ENCODE peak calls at places on chromosomes 7 and 10, in seven cellular contexts. Z, M, T, V, S, Q and E are unnamed samples.

GRCh38 chr7:142811154-142811737 is 40.5 kb downstream of the PRSS2 start:
- DNase-seq in T (no peak), S (no peak), Z (peak), Q (peak), V (no peak), M (no peak), E (peak)

GRCh38 chr10:116109881-116110280 is 163.1 kb downstream of the GFRA1 start:
- DNase-seq in Z (no peak), V (no peak), Q (no peak), M (no peak), T (no peak), S (no peak), E (no peak)

GRCh38 chr10:18140149-18140956 is at the start of gene CACNB2:
- DNase-seq in V (peak), T (peak), M (no peak), S (no peak), Q (no peak), Z (peak), E (no peak)

GRCh38 chr7:116426428-116427156 is 72.9 kb upstream of the CAV2 start:
- DNase-seq in M (no peak), T (no peak), Q (peak), V (no peak), Z (peak), S (no peak), E (peak)

GRCh38 chr10:3048114-3049019 is 19.0 kb upstream of the PFKP start:
- DNase-seq in Q (no peak), S (peak), Z (no peak), M (no peak), T (no peak), V (no peak), E (peak)

GRCh38 chr7:145360511-145361100 is 524.8 kb upstream of the TPK1 start:
- DNase-seq in M (no peak), Q (no peak), Z (no peak), S (no peak), V (no peak), T (peak), E (no peak)

GRCh38 chr10:116626815-116627214 is 6.1 kb downstream of the PNLIPRP2 start:
- DNase-seq in T (no peak), Q (no peak), Z (no peak), V (no peak), M (no peak), S (no peak), E (no peak)

GRCh38 chr10:84194424-84195043 is at the start of gene CDHR1:
- DNase-seq in S (peak), Q (no peak), V (peak), M (no peak), T (no peak), Z (no peak), E (no peak)

GRCh38 chr10:90317172-90317571 is 540.7 kb downstream of the HTR7 start:
- DNase-seq in V (no peak), M (no peak), T (no peak), Z (no peak), Q (no peak), S (no peak), E (no peak)

GRCh38 chr10:50461834-50462233 is 161.9 kb downstream of the SGMS1 start:
- DNase-seq in V (no peak), Z (no peak), M (no peak), Q (no peak), T (no peak), S (no peak), E (no peak)

GRCh38 chr7:156532016-156532602 is 108.5 kb upstream of the RNF32 start:
- DNase-seq in Q (no peak), V (no peak), M (no peak), S (no peak), T (no peak), Z (no peak), E (no peak)